ENCODE peak calls at places on chromosomes 11 and 22, in ten cellular contexts. S, J, O, P, H, R, T, V, M and W are unnamed samples.
A peak's percentile ranks its signal among the peaks of the same experiment; 100 is the strongest.

GRCh38 chr22:50401907-50402306 is 58.8 kb downstream of the PPP6R2 start:
- DNase-seq in V (no peak), P (no peak), R (no peak), J (no peak), H (no peak), T (no peak), M (no peak), O (no peak), S (no peak), W (no peak)

GRCh38 chr22:37145415-37146385 is 4.0 kb downstream of the IL2RB start:
- DNase-seq in S (no peak), T (no peak), P (no peak), R (no peak), M (no peak), J (no peak), H (no peak), O (no peak), V (no peak), W (no peak)

GRCh38 chr11:94674005-94674491 is 94.1 kb upstream of the AMOTL1 start:
- DNase-seq in J (no peak), O (no peak), V (no peak), T (no peak), H (no peak), M (no peak), S (no peak), P (no peak), R (no peak), W (peak; percentile 31)

GRCh38 chr11:18394928-18395734 is 768 bp downstream of the LDHA start:
- DNase-seq in R (no peak), T (peak; percentile 78), J (no peak), V (peak; percentile 53), H (peak; percentile 20), M (no peak), P (peak; percentile 38), S (peak; percentile 9), O (peak; percentile 17), W (no peak)

GRCh38 chr22:37353839-37354238 is 71.5 kb downstream of the CYTH4 start:
- DNase-seq in J (peak; percentile 95), R (peak; percentile 85), M (no peak), T (no peak), O (no peak), V (no peak), H (no peak), S (no peak), P (no peak), W (peak; percentile 91)

GRCh38 chr11:64340671-64341335 is 799 bp downstream of the CCDC88B start:
- DNase-seq in O (peak; percentile 84), J (no peak), T (peak; percentile 93), P (peak; percentile 30), H (no peak), V (peak; percentile 99), M (no peak), R (no peak), S (no peak), W (no peak)

GRCh38 chr11:34595391-34595790 is 25.5 kb upstream of the EHF start:
- DNase-seq in M (no peak), J (no peak), H (no peak), S (no peak), T (no peak), V (no peak), P (no peak), O (no peak), R (no peak), W (no peak)

GRCh38 chr11:86551286-86551685 is 121.1 kb downstream of the ME3 start:
- DNase-seq in J (peak; percentile 77), M (no peak), S (peak; percentile 18), R (peak; percentile 89), V (no peak), H (peak; percentile 97), T (no peak), P (no peak), O (no peak), W (peak; percentile 73)

GRCh38 chr22:38080847-38081635 is 2.9 kb downstream of the SLC16A8 start:
- DNase-seq in O (no peak), H (peak; percentile 34), T (no peak), J (no peak), S (no peak), R (peak; percentile 21), M (peak; percentile 64), V (peak; percentile 53), P (peak; percentile 78), W (no peak)

GRCh38 chr22:30250713-30251267 is 4.2 kb upstream of the LIF start:
- DNase-seq in J (peak; percentile 69), O (no peak), S (peak; percentile 37), P (no peak), R (peak; percentile 38), V (peak; percentile 80), M (no peak), H (peak; percentile 57), T (no peak), W (peak; percentile 88)

GRCh38 chr22:38696606-38697005 is 4.1 kb downstream of the JOSD1 start:
- DNase-seq in H (peak; percentile 89), J (no peak), O (peak; percentile 50), S (no peak), R (peak; percentile 75), V (no peak), T (no peak), P (no peak), M (peak; percentile 26), W (peak; percentile 70)

GRCh38 chr22:39117585-39118191 is 20.6 kb downstream of the APOBEC3H start:
- DNase-seq in J (no peak), M (no peak), P (peak; percentile 74), T (peak; percentile 82), O (peak; percentile 74), R (peak; percentile 60), S (peak; percentile 39), H (peak; percentile 69), V (peak; percentile 61), W (peak; percentile 29)

GRCh38 chr11:123487157-123487744 is 57.2 kb downstream of the GRAMD1B start:
- DNase-seq in S (no peak), R (no peak), O (no peak), H (no peak), M (no peak), V (no peak), T (no peak), P (no peak), J (no peak), W (no peak)

GRCh38 chr11:122556605-122557004 is 98.9 kb upstream of the UBASH3B start:
- DNase-seq in H (no peak), O (peak; percentile 20), R (peak; percentile 18), J (no peak), M (peak; percentile 31), V (peak; percentile 73), S (no peak), T (no peak), P (peak; percentile 43), W (no peak)

GRCh38 chr22:45497746-45498145 is 4.9 kb upstream of the FBLN1 start:
- DNase-seq in H (peak; percentile 38), O (no peak), M (no peak), V (no peak), T (no peak), R (no peak), P (no peak), S (no peak), J (no peak), W (no peak)

GRCh38 chr11:102794382-102794781 is 3.6 kb downstream of the MMP1 start:
- DNase-seq in M (no peak), R (peak; percentile 31), H (peak; percentile 42), O (no peak), P (peak; percentile 19), T (peak; percentile 82), V (peak; percentile 41), J (no peak), S (no peak), W (peak; percentile 10)

DNA sequence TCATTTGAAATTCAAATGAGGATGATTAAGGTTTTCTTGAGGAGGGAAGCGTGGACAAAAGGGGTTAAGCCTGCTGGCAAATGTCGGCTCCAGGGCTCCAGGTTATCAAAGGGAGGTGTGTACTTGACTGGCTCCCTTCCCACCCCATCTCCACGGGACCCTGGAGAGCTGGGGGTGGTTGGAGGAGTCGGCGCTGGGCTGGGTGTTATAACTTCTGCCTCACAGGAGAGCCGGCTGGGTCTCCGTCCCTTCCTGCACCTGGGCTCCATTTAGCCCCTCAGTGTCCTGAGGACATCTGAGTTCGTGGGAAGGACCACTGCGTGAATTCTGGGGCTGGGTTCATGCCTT is 15.6 kb downstream of the POU2F3 start:
- DNase-seq in V (no peak), J (no peak), O (no peak), M (no peak), P (no peak), T (no peak), R (no peak), S (no peak), H (no peak), W (no peak)
- H3K4me3 ChIP-seq in V (peak overlapping the region; percentile 40), J (no peak overlapping the region), O (no peak overlapping the region), M (no peak overlapping the region), P (no peak overlapping the region), T (peak overlapping the region; percentile 60), R (no peak overlapping the region), S (no peak overlapping the region), H (no peak overlapping the region), W (no peak overlapping the region)

GRCh38 chr22:26592368-26593015 is 2.6 kb upstream of the TPST2 start:
- DNase-seq in H (no peak), O (peak; percentile 51), V (no peak), R (no peak), S (no peak), T (no peak), M (no peak), P (no peak), J (no peak), W (no peak)
- H3K4me3 ChIP-seq in H (no peak overlapping the region), O (no peak overlapping the region), V (no peak overlapping the region), R (no peak overlapping the region), S (no peak overlapping the region), T (no peak overlapping the region), M (no peak overlapping the region), P (no peak overlapping the region), J (no peak overlapping the region), W (no peak overlapping the region)

GRCh38 chr22:31628969-31629723 is 32.9 kb downstream of the PISD start:
- DNase-seq in S (no peak), M (no peak), V (peak; percentile 72), O (no peak), R (no peak), P (no peak), H (no peak), T (no peak), J (no peak), W (no peak)
- H3K4me3 ChIP-seq in S (no peak overlapping the region), M (no peak overlapping the region), V (no peak overlapping the region), O (peak overlapping the region; percentile 79), R (peak overlapping the region; percentile 74), P (no peak overlapping the region), H (peak overlapping the region; percentile 76), T (peak overlapping the region; percentile 92), J (peak overlapping the region; percentile 87), W (peak overlapping the region; percentile 86)

DNA sequence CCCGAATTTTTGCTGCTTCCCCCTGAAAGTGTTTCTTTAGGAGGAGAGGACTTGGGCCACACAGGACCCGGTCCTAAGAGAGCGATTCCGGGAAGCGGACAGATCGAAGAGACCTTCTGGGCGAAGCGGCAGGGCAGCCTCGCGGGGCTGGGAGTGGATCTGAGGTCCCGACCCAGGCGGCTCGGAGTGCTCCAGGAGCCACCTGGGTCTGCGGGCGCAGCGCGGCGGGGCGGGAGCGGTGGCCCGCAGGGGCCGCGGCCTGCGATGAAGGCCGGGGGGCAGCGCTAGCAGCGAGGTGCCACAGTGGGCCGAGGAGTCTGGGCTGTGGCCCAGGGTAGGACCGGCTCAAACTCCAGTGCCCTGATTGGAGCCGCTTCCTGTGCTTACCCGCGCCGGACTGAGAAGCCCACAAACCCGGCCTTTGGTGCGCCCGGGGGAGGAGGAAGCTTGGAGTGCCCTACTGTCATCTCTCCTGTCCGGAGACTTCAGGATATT is 1.8 kb downstream of the PKNOX2 start:
- DNase-seq in J (no peak), O (no peak), R (no peak), T (no peak), M (peak; percentile 49), H (peak; percentile 33), P (peak; percentile 44), V (peak; percentile 77), S (peak; percentile 35), W (no peak)
- H3K4me3 ChIP-seq in J (peak overlapping the region; percentile 52), O (peak overlapping the region; percentile 45), R (no peak overlapping the region), T (no peak overlapping the region), M (peak overlapping the region; percentile 72), H (peak overlapping the region; percentile 70), P (peak overlapping the region; percentile 75), V (peak overlapping the region; percentile 54), S (peak overlapping the region; percentile 12), W (peak overlapping the region; percentile 84)

GRCh38 chr11:83292709-83293435 is 6.7 kb upstream of the CCDC90B start:
- DNase-seq in V (peak; percentile 37), T (peak; percentile 89), S (no peak), H (peak; percentile 82), J (peak; percentile 19), R (peak; percentile 74), O (peak; percentile 12), P (peak; percentile 71), M (no peak), W (peak; percentile 14)
- H3K4me3 ChIP-seq in V (no peak overlapping the region), T (no peak overlapping the region), S (no peak overlapping the region), H (peak overlapping the region; percentile 33), J (no peak overlapping the region), R (no peak overlapping the region), O (no peak overlapping the region), P (no peak overlapping the region), M (no peak overlapping the region), W (no peak overlapping the region)